ENCODE peak calls at places on chromosomes 7 and 10, in four cellular contexts. G is Peyer's patch, R is foreskin keratinocyte, I is fibroblast of the aortic adventitia. Y is an unnamed sample.

GRCh38 chr7:24854866-24855265 is 97.6 kb upstream of the GSDME start:
- DNase-seq in G (no peak), R (no peak), I (peak), Y (no peak)

GRCh38 chr7:45186261-45186813 is 28.7 kb downstream of the RAMP3 start:
- DNase-seq in G (no peak), R (no peak), I (no peak), Y (no peak)

GRCh38 chr10:104638861-104639594 is 2.1 kb upstream of the SORCS3 start:
- DNase-seq in G (no peak), R (no peak), I (no peak), Y (peak)

GRCh38 chr7:17369686-17370426 is 71.4 kb downstream of the AHR start:
- DNase-seq in G (no peak), R (peak), I (peak), Y (no peak)

GRCh38 chr7:155000795-155001194 is 2.1 kb downstream of the PAXIP1 start:
- DNase-seq in G (no peak), R (no peak), I (no peak), Y (no peak)

GRCh38 chr7:75711634-75712494 is 26.9 kb downstream of the HIP1 start:
- DNase-seq in G (no peak), R (no peak), I (peak), Y (no peak)

GRCh38 chr7:41463770-41464470 is 239.0 kb downstream of the INHBA start:
- DNase-seq in G (no peak), R (no peak), I (no peak), Y (no peak)

GRCh38 chr10:125120046-125120710 is 40.2 kb downstream of the CTBP2 start:
- DNase-seq in G (peak), R (no peak), I (no peak), Y (no peak)

GRCh38 chr7:133052357-133052756 is 29.5 kb downstream of the CHCHD3 start:
- DNase-seq in G (no peak), R (no peak), I (no peak), Y (no peak)

GRCh38 chr10:131872011-131872836 is 28.6 kb upstream of the PPP2R2D start:
- DNase-seq in G (peak), R (no peak), I (no peak), Y (no peak)

GRCh38 chr10:68212721-68213352 is 19.1 kb downstream of the ATOH7 start:
- DNase-seq in G (no peak), R (no peak), I (peak), Y (no peak)

GRCh38 chr10:61812920-61813319 is 88.6 kb upstream of the ARID5B start:
- DNase-seq in G (no peak), R (no peak), I (no peak), Y (no peak)

GRCh38 chr10:128775743-128776142 is 649.5 kb upstream of the MKI67 start:
- DNase-seq in G (no peak), R (no peak), I (no peak), Y (no peak)

GRCh38 chr10:49394933-49395740 is 752 bp downstream of the DRGX start:
- DNase-seq in G (peak), R (no peak), I (no peak), Y (no peak)

GRCh38 chr7:101669307-101669706 is 40.2 kb upstream of the MYL10 start:
- DNase-seq in G (no peak), R (no peak), I (no peak), Y (no peak)
- TF ChIP-seq CTCF in G (no peak), R (peak), I (peak), Y (no peak)

GRCh38 chr7:87944547-87944946 is 10.5 kb downstream of the ADAM22 start:
- DNase-seq in G (no peak), R (no peak), I (no peak), Y (no peak)

GRCh38 chr7:87935373-87935706 is 1.3 kb downstream of the ADAM22 start:
- DNase-seq in G (no peak), R (no peak), I (no peak), Y (no peak)

DNA sequence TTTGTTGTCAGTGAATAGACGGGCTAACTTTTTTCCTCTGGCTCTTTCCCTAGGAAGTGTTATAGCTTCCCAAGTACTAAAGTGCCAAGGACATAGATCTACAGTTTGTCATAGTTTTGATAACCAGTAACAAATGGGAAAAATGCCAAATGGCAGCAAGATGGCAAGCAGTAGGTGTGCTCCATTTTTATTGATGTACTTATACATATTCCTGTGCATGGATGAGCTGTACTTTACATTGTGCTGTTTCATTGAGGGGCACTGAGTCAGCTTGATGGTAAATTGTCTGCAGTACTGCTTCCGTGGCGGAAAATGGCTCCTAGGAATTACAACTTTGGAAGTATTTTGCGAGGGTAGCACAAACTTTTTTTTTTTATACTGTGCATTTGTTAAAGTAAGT is 7.1 kb downstream of the ADAM22 start:
- DNase-seq in G (no peak), R (no peak), I (no peak), Y (no peak)
- TF ChIP-seq CTCF in G (no peak), R (no peak), I (no peak), Y (no peak)

GRCh38 chr10:110648743-110649651 is 4.9 kb downstream of the RBM20 start:
- DNase-seq in G (no peak), R (no peak), I (no peak), Y (no peak)
- TF ChIP-seq CTCF in G (no peak), R (peak), I (no peak), Y (no peak)

DNA sequence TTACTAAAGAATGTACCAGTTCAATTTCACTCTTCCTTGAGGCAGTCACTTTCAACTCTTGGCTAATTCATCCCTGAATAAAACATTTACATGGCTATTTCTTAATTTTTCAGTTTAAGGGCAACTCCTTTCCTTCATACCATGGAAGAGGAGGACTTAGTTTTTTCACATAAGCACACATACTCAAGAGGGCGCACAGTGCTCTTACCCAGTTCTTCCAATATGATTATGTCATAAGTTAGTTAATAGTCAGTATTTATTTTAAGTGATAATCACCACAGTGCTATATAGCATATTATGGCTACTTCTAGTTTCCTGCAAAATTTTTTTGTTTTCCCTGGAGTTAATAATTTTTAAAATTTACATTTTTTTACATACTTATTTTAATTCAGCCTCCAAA is 58.6 kb downstream of the SND1 start:
- DNase-seq in G (no peak), R (no peak), I (no peak), Y (no peak)
- TF ChIP-seq CTCF in G (no peak), R (no peak), I (no peak), Y (no peak)

GRCh38 chr7:85457911-85458310 is 271.1 kb upstream of the SEMA3D start:
- DNase-seq in G (no peak), R (no peak), I (peak), Y (no peak)

GRCh38 chr7:85452674-85453073 is 265.8 kb upstream of the SEMA3D start:
- DNase-seq in G (no peak), R (no peak), I (peak), Y (no peak)

GRCh38 chr7:85454904-85455303 is 268.0 kb upstream of the SEMA3D start:
- DNase-seq in G (no peak), R (no peak), I (peak), Y (no peak)

DNA sequence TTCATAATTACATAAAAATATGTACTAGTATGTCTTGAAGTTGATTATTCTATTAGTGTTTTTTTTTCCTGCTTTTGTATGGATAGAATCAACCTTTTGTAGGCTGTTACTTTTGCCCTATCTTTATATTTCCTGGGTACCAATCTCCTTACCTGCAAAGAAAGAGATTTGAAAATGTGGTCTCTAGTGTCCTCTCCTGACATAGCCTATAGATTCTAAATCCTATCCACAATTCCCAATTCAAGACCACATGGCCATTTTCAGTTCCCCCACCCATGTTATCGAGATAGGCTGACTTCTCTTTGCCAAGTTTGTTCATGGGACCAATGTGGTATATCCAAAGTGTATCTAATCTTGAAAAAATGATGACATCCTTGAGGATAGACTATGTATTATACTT is 269.4 kb upstream of the SEMA3D start:
- DNase-seq in G (no peak), R (no peak), I (no peak), Y (no peak)
- TF ChIP-seq CTCF in G (no peak), R (peak), I (no peak), Y (no peak)